ENCODE peak calls at places on chromosomes 3 and 15, in seven cellular contexts. One of them, this sample, is unnamed.

GRCh38 chr15:80749589-80749988 is 29.6 kb upstream of the CEMIP start:
- DNase-seq in HCT116: no peak
- DNase-seq in NT2/D1: no peak
- DNase-seq in mesenchymal stem cell: peak; percentile 63
- DNase-seq in OCI-LY7: no peak
- DNase-seq in mammary epithelial cell: peak; percentile 60
- DNase-seq in heart right ventricle: no peak
- DNase-seq in this sample: no peak

GRCh38 chr3:157447026-157447694 is 10.5 kb downstream of the PTX3 start:
- DNase-seq in HCT116: peak; percentile 4
- DNase-seq in NT2/D1: no peak
- DNase-seq in mesenchymal stem cell: peak; percentile 48
- DNase-seq in OCI-LY7: peak; percentile 1
- DNase-seq in mammary epithelial cell: peak; percentile 17
- DNase-seq in heart right ventricle: no peak
- DNase-seq in this sample: no peak

GRCh38 chr15:40410476-40410875 is 4.9 kb downstream of the IVD start:
- DNase-seq in HCT116: no peak
- DNase-seq in NT2/D1: no peak
- DNase-seq in mesenchymal stem cell: no peak
- DNase-seq in OCI-LY7: no peak
- DNase-seq in mammary epithelial cell: no peak
- DNase-seq in heart right ventricle: no peak
- DNase-seq in this sample: no peak

GRCh38 chr3:124804875-124805274 is 74.6 kb downstream of the UMPS start:
- DNase-seq in HCT116: no peak
- DNase-seq in NT2/D1: no peak
- DNase-seq in mesenchymal stem cell: no peak
- DNase-seq in OCI-LY7: no peak
- DNase-seq in mammary epithelial cell: no peak
- DNase-seq in heart right ventricle: no peak
- DNase-seq in this sample: no peak

GRCh38 chr15:100602822-100603393 is 519 bp downstream of the ASB7 start:
- DNase-seq in HCT116: no peak
- DNase-seq in NT2/D1: peak; percentile 32
- DNase-seq in mesenchymal stem cell: peak; percentile 63
- DNase-seq in OCI-LY7: peak; percentile 69
- DNase-seq in mammary epithelial cell: peak; percentile 66
- DNase-seq in heart right ventricle: peak; percentile 6
- DNase-seq in this sample: peak; percentile 39

GRCh38 chr15:37981781-37982180 is 47.3 kb downstream of the TMCO5A start:
- DNase-seq in HCT116: peak; percentile 39
- DNase-seq in NT2/D1: no peak
- DNase-seq in mesenchymal stem cell: peak; percentile 56
- DNase-seq in OCI-LY7: peak; percentile 39
- DNase-seq in mammary epithelial cell: peak; percentile 31
- DNase-seq in heart right ventricle: no peak
- DNase-seq in this sample: no peak

GRCh38 chr15:74537736-74538135 is 3.3 kb upstream of the ARID3B start:
- DNase-seq in HCT116: no peak
- DNase-seq in NT2/D1: no peak
- DNase-seq in mesenchymal stem cell: no peak
- DNase-seq in OCI-LY7: no peak
- DNase-seq in mammary epithelial cell: no peak
- DNase-seq in heart right ventricle: no peak
- DNase-seq in this sample: no peak

GRCh38 chr3:107344722-107345121 is 32.5 kb upstream of the CCDC54 start:
- DNase-seq in HCT116: no peak
- DNase-seq in NT2/D1: no peak
- DNase-seq in mesenchymal stem cell: no peak
- DNase-seq in OCI-LY7: no peak
- DNase-seq in mammary epithelial cell: no peak
- DNase-seq in heart right ventricle: no peak
- DNase-seq in this sample: no peak

GRCh38 chr15:76894174-76894573 is 11.0 kb downstream of the SCAPER start:
- DNase-seq in HCT116: no peak
- DNase-seq in NT2/D1: no peak
- DNase-seq in mesenchymal stem cell: no peak
- DNase-seq in OCI-LY7: no peak
- DNase-seq in mammary epithelial cell: no peak
- DNase-seq in heart right ventricle: no peak
- DNase-seq in this sample: no peak

GRCh38 chr3:71652786-71653419 is 69.4 kb upstream of the FOXP1 start:
- DNase-seq in HCT116: peak; percentile 4
- DNase-seq in NT2/D1: peak; percentile 30
- DNase-seq in mesenchymal stem cell: peak; percentile 59
- DNase-seq in OCI-LY7: peak; percentile 71
- DNase-seq in mammary epithelial cell: peak; percentile 29
- DNase-seq in heart right ventricle: peak; percentile 23
- DNase-seq in this sample: peak; percentile 64

GRCh38 chr15:81754078-81754477 is 291.7 kb downstream of the MEX3B start:
- DNase-seq in HCT116: no peak
- DNase-seq in NT2/D1: no peak
- DNase-seq in mesenchymal stem cell: no peak
- DNase-seq in OCI-LY7: no peak
- DNase-seq in mammary epithelial cell: no peak
- DNase-seq in heart right ventricle: no peak
- DNase-seq in this sample: no peak

GRCh38 chr3:31980530-31981205 is 394 bp downstream of the OSBPL10 start:
- DNase-seq in HCT116: peak; percentile 53
- DNase-seq in NT2/D1: no peak
- DNase-seq in mesenchymal stem cell: peak; percentile 72
- DNase-seq in OCI-LY7: peak; percentile 88
- DNase-seq in mammary epithelial cell: peak; percentile 81
- DNase-seq in heart right ventricle: peak; percentile 27
- DNase-seq in this sample: peak; percentile 85

GRCh38 chr3:60240558-60240957 is 1010.7 kb downstream of the FHIT start:
- DNase-seq in HCT116: no peak
- DNase-seq in NT2/D1: peak; percentile 13
- DNase-seq in mesenchymal stem cell: no peak
- DNase-seq in OCI-LY7: no peak
- DNase-seq in mammary epithelial cell: no peak
- DNase-seq in heart right ventricle: no peak
- DNase-seq in this sample: peak; percentile 7

GRCh38 chr3:24494616-24495333 is at the start of gene THRB:
- DNase-seq in HCT116: peak; percentile 27
- DNase-seq in NT2/D1: no peak
- DNase-seq in mesenchymal stem cell: peak; percentile 76
- DNase-seq in OCI-LY7: no peak
- DNase-seq in mammary epithelial cell: peak; percentile 77
- DNase-seq in heart right ventricle: peak; percentile 77
- DNase-seq in this sample: peak; percentile 87

GRCh38 chr15:91104111-91104510 is 4.1 kb downstream of the SV2B start:
- DNase-seq in HCT116: no peak
- DNase-seq in NT2/D1: no peak
- DNase-seq in mesenchymal stem cell: no peak
- DNase-seq in OCI-LY7: no peak
- DNase-seq in mammary epithelial cell: no peak
- DNase-seq in heart right ventricle: peak; percentile 83
- DNase-seq in this sample: no peak

GRCh38 chr15:34461730-34462129 is 24.1 kb upstream of the GOLGA8A start:
- DNase-seq in HCT116: no peak
- DNase-seq in NT2/D1: no peak
- DNase-seq in mesenchymal stem cell: no peak
- DNase-seq in OCI-LY7: no peak
- DNase-seq in mammary epithelial cell: no peak
- DNase-seq in heart right ventricle: no peak
- DNase-seq in this sample: no peak

GRCh38 chr3:70531063-70531657 is 218.7 kb upstream of the MDFIC2 start:
- DNase-seq in HCT116: no peak
- DNase-seq in NT2/D1: no peak
- DNase-seq in mesenchymal stem cell: peak; percentile 34
- DNase-seq in OCI-LY7: peak; percentile 14
- DNase-seq in mammary epithelial cell: peak; percentile 3
- DNase-seq in heart right ventricle: no peak
- DNase-seq in this sample: no peak

GRCh38 chr15:88218557-88219214 is 37.9 kb downstream of the NTRK3 start:
- DNase-seq in HCT116: no peak
- DNase-seq in NT2/D1: no peak
- DNase-seq in mesenchymal stem cell: no peak
- DNase-seq in OCI-LY7: no peak
- DNase-seq in mammary epithelial cell: no peak
- DNase-seq in heart right ventricle: no peak
- DNase-seq in this sample: no peak

DNA sequence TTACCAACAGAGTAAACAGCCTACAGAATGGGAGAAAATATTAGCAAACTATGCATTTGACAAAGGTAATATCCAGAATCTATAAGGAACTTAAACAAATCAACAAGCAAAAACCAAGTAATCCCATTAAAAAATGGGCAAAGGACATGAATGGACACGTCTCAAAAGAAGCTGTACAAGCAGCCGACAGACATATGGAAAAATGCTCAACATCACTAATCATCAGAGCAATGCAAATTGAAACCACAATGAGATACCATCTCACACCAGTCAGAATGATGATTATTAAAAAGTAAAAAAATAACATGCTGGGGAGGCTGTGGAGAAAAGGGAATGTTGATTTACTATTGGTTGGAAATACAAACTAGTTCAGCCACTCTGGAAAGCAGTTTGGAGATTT is 30.7 kb upstream of the PPM1L start:
- DNase-seq in HCT116: no peak
- DNase-seq in NT2/D1: no peak
- DNase-seq in mesenchymal stem cell: no peak
- DNase-seq in OCI-LY7: no peak
- DNase-seq in mammary epithelial cell: peak; percentile 76
- DNase-seq in heart right ventricle: no peak
- DNase-seq in this sample: no peak
- H3K4me3 ChIP-seq in HCT116: no peak overlapping the region
- H3K4me3 ChIP-seq in NT2/D1: no peak overlapping the region
- H3K4me3 ChIP-seq in mesenchymal stem cell: no peak overlapping the region
- H3K4me3 ChIP-seq in OCI-LY7: no peak overlapping the region
- H3K4me3 ChIP-seq in mammary epithelial cell: no peak overlapping the region
- H3K4me3 ChIP-seq in heart right ventricle: no peak overlapping the region
- H3K4me3 ChIP-seq in this sample: no peak overlapping the region

GRCh38 chr15:71853543-71853942 is 43.2 kb downstream of the NR2E3 start:
- DNase-seq in HCT116: no peak
- DNase-seq in NT2/D1: no peak
- DNase-seq in mesenchymal stem cell: no peak
- DNase-seq in OCI-LY7: no peak
- DNase-seq in mammary epithelial cell: no peak
- DNase-seq in heart right ventricle: no peak
- DNase-seq in this sample: no peak
- H3K36me3 ChIP-seq in HCT116: no peaks in the 10 kb centered on the region
- H3K36me3 ChIP-seq in NT2/D1: peaks cover 9% of the 10 kb centered on the region
- H3K36me3 ChIP-seq in mesenchymal stem cell: peaks cover 65% of the 10 kb centered on the region
- H3K36me3 ChIP-seq in OCI-LY7: peaks cover 45% of the 10 kb centered on the region
- H3K36me3 ChIP-seq in mammary epithelial cell: peaks cover 2% of the 10 kb centered on the region
- H3K36me3 ChIP-seq in heart right ventricle: peaks cover 78% of the 10 kb centered on the region
- H3K36me3 ChIP-seq in this sample: no peaks in the 10 kb centered on the region

GRCh38 chr3:187367561-187368103 is 553 bp upstream of the RTP4 start:
- DNase-seq in HCT116: no peak
- DNase-seq in NT2/D1: no peak
- DNase-seq in mesenchymal stem cell: no peak
- DNase-seq in OCI-LY7: no peak
- DNase-seq in mammary epithelial cell: no peak
- DNase-seq in heart right ventricle: no peak
- DNase-seq in this sample: no peak

GRCh38 chr3:187370051-187370450 is 1.9 kb downstream of the RTP4 start:
- DNase-seq in HCT116: no peak
- DNase-seq in NT2/D1: no peak
- DNase-seq in mesenchymal stem cell: no peak
- DNase-seq in OCI-LY7: no peak
- DNase-seq in mammary epithelial cell: peak; percentile 76
- DNase-seq in heart right ventricle: no peak
- DNase-seq in this sample: no peak

GRCh38 chr3:187368251-187368733 is at the start of gene RTP4:
- DNase-seq in HCT116: no peak
- DNase-seq in NT2/D1: no peak
- DNase-seq in mesenchymal stem cell: peak; percentile 65
- DNase-seq in OCI-LY7: peak; percentile 44
- DNase-seq in mammary epithelial cell: peak; percentile 74
- DNase-seq in heart right ventricle: peak; percentile 50
- DNase-seq in this sample: no peak

DNA sequence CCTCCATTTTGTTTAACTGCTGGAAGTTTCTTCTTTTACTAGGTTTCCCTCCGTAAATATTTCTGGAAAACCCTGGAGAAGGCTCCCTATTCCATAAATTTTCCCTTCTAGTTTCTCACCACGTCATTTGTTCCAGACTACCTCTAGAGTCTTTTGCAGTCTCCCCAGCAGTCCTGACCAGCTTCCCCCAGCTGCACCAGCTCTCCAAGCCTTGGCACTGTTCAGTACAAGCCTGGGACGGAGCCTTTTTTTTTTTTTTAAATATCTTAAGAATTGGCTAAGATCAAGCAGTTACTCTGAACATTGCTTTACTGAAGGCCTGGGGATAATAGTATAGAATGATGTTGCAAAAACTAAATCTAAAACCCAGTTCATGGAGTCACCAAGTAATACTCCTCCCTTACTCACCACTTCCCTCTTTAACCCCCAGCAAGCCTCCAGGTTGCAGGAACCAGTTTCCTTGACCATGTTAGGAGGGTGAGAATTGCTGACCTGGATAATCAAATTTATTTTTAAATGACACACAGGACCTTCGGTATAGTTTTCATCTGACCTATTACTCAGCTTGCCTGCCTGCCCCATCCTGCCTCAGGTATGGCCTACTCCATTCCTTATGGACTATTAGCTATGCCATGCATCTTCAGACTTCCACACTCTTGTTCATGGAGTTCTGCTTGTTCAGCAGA is 723 bp downstream of the RTP4 start:
- DNase-seq in HCT116: no peak
- DNase-seq in NT2/D1: no peak
- DNase-seq in mesenchymal stem cell: no peak
- DNase-seq in OCI-LY7: no peak
- DNase-seq in mammary epithelial cell: peak; percentile 71
- DNase-seq in heart right ventricle: no peak
- DNase-seq in this sample: no peak
- H3K4me3 ChIP-seq in HCT116: no peak overlapping the region
- H3K4me3 ChIP-seq in NT2/D1: no peak overlapping the region
- H3K4me3 ChIP-seq in mesenchymal stem cell: peak overlapping the region; percentile 81
- H3K4me3 ChIP-seq in OCI-LY7: no peak overlapping the region
- H3K4me3 ChIP-seq in mammary epithelial cell: no peak overlapping the region
- H3K4me3 ChIP-seq in heart right ventricle: peak overlapping the region; percentile 59
- H3K4me3 ChIP-seq in this sample: no peak overlapping the region

GRCh38 chr3:184315871-184316661 is 1.7 kb downstream of the EIF4G1 start:
- DNase-seq in HCT116: no peak
- DNase-seq in NT2/D1: no peak
- DNase-seq in mesenchymal stem cell: peak; percentile 59
- DNase-seq in OCI-LY7: no peak
- DNase-seq in mammary epithelial cell: no peak
- DNase-seq in heart right ventricle: no peak
- DNase-seq in this sample: peak; percentile 72

GRCh38 chr3:184315506-184315867 is 1.1 kb downstream of the EIF4G1 start:
- DNase-seq in HCT116: no peak
- DNase-seq in NT2/D1: no peak
- DNase-seq in mesenchymal stem cell: no peak
- DNase-seq in OCI-LY7: no peak
- DNase-seq in mammary epithelial cell: no peak
- DNase-seq in heart right ventricle: no peak
- DNase-seq in this sample: no peak

GRCh38 chr3:184314700-184315505 is 497 bp downstream of the EIF4G1 start:
- DNase-seq in HCT116: no peak
- DNase-seq in NT2/D1: no peak
- DNase-seq in mesenchymal stem cell: peak; percentile 84
- DNase-seq in OCI-LY7: peak; percentile 52
- DNase-seq in mammary epithelial cell: peak; percentile 66
- DNase-seq in heart right ventricle: peak; percentile 87
- DNase-seq in this sample: peak; percentile 92

GRCh38 chr3:184316792-184317191 is 2.4 kb downstream of the EIF4G1 start:
- DNase-seq in HCT116: no peak
- DNase-seq in NT2/D1: no peak
- DNase-seq in mesenchymal stem cell: no peak
- DNase-seq in OCI-LY7: no peak
- DNase-seq in mammary epithelial cell: no peak
- DNase-seq in heart right ventricle: no peak
- DNase-seq in this sample: peak; percentile 20

GRCh38 chr3:184317201-184317600 is 2.8 kb downstream of the EIF4G1 start:
- DNase-seq in HCT116: no peak
- DNase-seq in NT2/D1: no peak
- DNase-seq in mesenchymal stem cell: no peak
- DNase-seq in OCI-LY7: no peak
- DNase-seq in mammary epithelial cell: no peak
- DNase-seq in heart right ventricle: no peak
- DNase-seq in this sample: peak; percentile 28
- H3K36me3 ChIP-seq in HCT116: peaks cover 46% of the 10 kb centered on the region
- H3K36me3 ChIP-seq in NT2/D1: peaks cover 71% of the 10 kb centered on the region
- H3K36me3 ChIP-seq in mesenchymal stem cell: peaks cover 44% of the 10 kb centered on the region
- H3K36me3 ChIP-seq in OCI-LY7: peaks cover 75% of the 10 kb centered on the region
- H3K36me3 ChIP-seq in mammary epithelial cell: peaks cover 29% of the 10 kb centered on the region
- H3K36me3 ChIP-seq in heart right ventricle: peaks cover 54% of the 10 kb centered on the region
- H3K36me3 ChIP-seq in this sample: peaks cover 43% of the 10 kb centered on the region